ENCODE peak calls at places on chromosome 7, in five cellular contexts. X, A, Q, L and Y are unnamed samples.

GRCh38 chr7:140506788-140507464 is 27.6 kb upstream of the MKRN1 start:
- DNase-seq in Q (peak), A (peak), X (no peak), L (peak), Y (no peak)

GRCh38 chr7:131431289-131431688 is 103.6 kb downstream of the MKLN1 start:
- DNase-seq in Q (peak), X (peak), A (no peak), L (peak), Y (no peak)

GRCh38 chr7:134891262-134892001 is 94.9 kb upstream of the AGBL3 start:
- DNase-seq in Q (peak), A (peak), L (peak), X (peak), Y (peak)

GRCh38 chr7:137886266-137886665 is 39.5 kb upstream of the DGKI start:
- DNase-seq in L (no peak), X (no peak), A (no peak), Q (peak), Y (no peak)

GRCh38 chr7:100532165-100533022 is 6.6 kb upstream of the AGFG2 start:
- DNase-seq in A (no peak), Q (no peak), X (no peak), L (no peak), Y (no peak)

GRCh38 chr7:4733936-4734528 is 41.4 kb upstream of the AP5Z1 start:
- DNase-seq in Q (no peak), L (no peak), A (no peak), X (no peak), Y (no peak)

GRCh38 chr7:94258856-94259255 is 135.8 kb upstream of the COL1A2 start:
- DNase-seq in X (no peak), A (peak), Q (no peak), L (no peak), Y (no peak)

GRCh38 chr7:137316643-137317042 is 26.9 kb downstream of the PTN start:
- DNase-seq in Q (no peak), X (no peak), L (no peak), A (no peak), Y (no peak)

GRCh38 chr7:23544913-23545354 is 13.2 kb upstream of the TRA2A start:
- DNase-seq in L (peak), X (no peak), Q (peak), A (peak), Y (no peak)

GRCh38 chr7:110388451-110388850 is 702.5 kb upstream of the LRRN3 start:
- DNase-seq in Q (no peak), L (no peak), X (no peak), A (no peak), Y (peak)

GRCh38 chr7:6179620-6180343 is 92.6 kb downstream of the CYTH3 start:
- DNase-seq in Q (no peak), X (no peak), L (no peak), A (no peak), Y (no peak)

GRCh38 chr7:43646603-43647313 is 63.9 kb downstream of the STK17A start:
- DNase-seq in L (no peak), A (peak), Q (no peak), X (peak), Y (no peak)

GRCh38 chr7:152673902-152674301 is 2.0 kb downstream of the XRCC2 start:
- DNase-seq in A (no peak), Q (no peak), X (no peak), L (no peak), Y (no peak)

GRCh38 chr7:151233111-151233701 is 923 bp downstream of the CHPF2 start:
- DNase-seq in Q (peak), X (peak), A (peak), L (peak), Y (no peak)

GRCh38 chr7:136061433-136061832 is 84.3 kb upstream of the MTPN start:
- DNase-seq in X (no peak), A (no peak), L (no peak), Q (no peak), Y (no peak)

GRCh38 chr7:150311711-150312110 is 11.4 kb upstream of the LRRC61 start:
- DNase-seq in Q (no peak), L (no peak), A (no peak), X (no peak), Y (no peak)

GRCh38 chr7:133539016-133539415 is 286.1 kb downstream of the EXOC4 start:
- DNase-seq in L (no peak), Q (no peak), A (no peak), X (no peak), Y (no peak)

GRCh38 chr7:20164420-20165145 is 52.6 kb downstream of the MACC1 start:
- DNase-seq in L (no peak), X (no peak), Q (no peak), A (peak), Y (no peak)

GRCh38 chr7:577278-577665 is 57.6 kb upstream of the PDGFA start:
- DNase-seq in L (no peak), Q (no peak), A (no peak), X (no peak), Y (no peak)

GRCh38 chr7:111357691-111358090 is 204.6 kb downstream of the IMMP2L start:
- DNase-seq in A (peak), Q (peak), L (peak), X (no peak), Y (peak)

GRCh38 chr7:98163704-98164478 is 47.3 kb upstream of the BHLHA15 start:
- DNase-seq in A (peak), Q (peak), X (no peak), L (no peak), Y (peak)

GRCh38 chr7:2876031-2876862 is 32.1 kb upstream of the GNA12 start:
- DNase-seq in A (peak), L (peak), X (no peak), Q (peak), Y (no peak)

GRCh38 chr7:39299695-39300094 is 266.5 kb upstream of the YAE1 start:
- DNase-seq in Q (no peak), A (no peak), L (no peak), X (no peak), Y (no peak)

GRCh38 chr7:69564454-69565417 is 33.5 kb upstream of the AUTS2 start:
- DNase-seq in L (no peak), A (peak), X (peak), Q (no peak), Y (no peak)

GRCh38 chr7:50281680-50282445 is 22.7 kb upstream of the IKZF1 start:
- DNase-seq in A (no peak), L (no peak), X (no peak), Q (no peak), Y (no peak)

GRCh38 chr7:50632561-50633413 is 67.6 kb upstream of the DDC start:
- DNase-seq in A (peak), X (no peak), Q (peak), L (peak), Y (no peak)

GRCh38 chr7:128215739-128216138 is 25.3 kb upstream of the LEP start:
- DNase-seq in L (no peak), Q (no peak), X (no peak), A (peak), Y (no peak)

GRCh38 chr7:73742338-73742752 is 3.7 kb upstream of the ABHD11 start:
- DNase-seq in A (no peak), Q (no peak), L (no peak), X (no peak), Y (no peak)
- H3K4me3 ChIP-seq in A (no peak), Q (no peak), L (no peak), X (no peak), Y (no peak)

GRCh38 chr7:84102213-84102612 is 92.4 kb downstream of the SEMA3A start:
- DNase-seq in A (no peak), X (no peak), Q (peak), L (no peak), Y (no peak)

GRCh38 chr7:84104841-84105240 is 89.7 kb downstream of the SEMA3A start:
- DNase-seq in X (no peak), A (no peak), L (no peak), Q (no peak), Y (no peak)

GRCh38 chr7:84106291-84106690 is 88.3 kb downstream of the SEMA3A start:
- DNase-seq in X (no peak), Q (no peak), A (no peak), L (no peak), Y (no peak)

GRCh38 chr7:84105582-84105981 is 89.0 kb downstream of the SEMA3A start:
- DNase-seq in X (no peak), A (no peak), L (no peak), Q (no peak), Y (no peak)

DNA sequence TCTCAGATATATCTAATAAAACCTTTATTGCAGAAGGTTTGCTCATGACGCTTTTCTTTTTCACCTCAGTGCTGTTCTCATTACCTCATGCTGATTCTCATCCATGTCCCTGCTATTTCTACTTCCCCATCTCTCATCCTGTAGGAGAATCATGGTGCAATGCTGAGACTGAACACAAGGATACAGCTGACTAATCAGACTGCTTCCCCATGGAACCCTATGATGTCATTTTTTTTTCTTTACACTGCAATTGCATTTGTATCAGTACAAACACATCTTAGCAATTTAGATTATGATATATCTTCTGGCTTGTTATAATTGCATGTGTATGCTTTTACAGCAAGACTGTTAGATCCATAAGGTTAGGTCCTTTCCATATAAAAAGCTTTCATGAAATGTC is 93.7 kb downstream of the SEMA3A start:
- DNase-seq in L (peak), X (no peak), Q (peak), A (no peak), Y (no peak)
- TF ChIP-seq CTCF in L (no peak), X (no peak), Q (peak), A (peak), Y (peak)

GRCh38 chr7:121875203-121875602 is 2.2 kb downstream of the PTPRZ1 start:
- DNase-seq in X (no peak), Q (no peak), A (no peak), L (no peak), Y (no peak)
- H3K4me3 ChIP-seq in X (peak), Q (no peak), A (no peak), L (no peak), Y (no peak)

GRCh38 chr7:146176790-146177189 is 60.2 kb downstream of the CNTNAP2 start:
- DNase-seq in A (no peak), Q (no peak), L (no peak), X (no peak), Y (no peak)

GRCh38 chr7:146175716-146176115 is 59.1 kb downstream of the CNTNAP2 start:
- DNase-seq in A (no peak), X (no peak), L (no peak), Q (no peak), Y (no peak)

GRCh38 chr7:146172112-146172511 is 55.5 kb downstream of the CNTNAP2 start:
- DNase-seq in A (no peak), Q (no peak), L (no peak), X (no peak), Y (no peak)
- TF ChIP-seq CTCF in A (no peak), Q (no peak), L (no peak), X (no peak), Y (no peak)

DNA sequence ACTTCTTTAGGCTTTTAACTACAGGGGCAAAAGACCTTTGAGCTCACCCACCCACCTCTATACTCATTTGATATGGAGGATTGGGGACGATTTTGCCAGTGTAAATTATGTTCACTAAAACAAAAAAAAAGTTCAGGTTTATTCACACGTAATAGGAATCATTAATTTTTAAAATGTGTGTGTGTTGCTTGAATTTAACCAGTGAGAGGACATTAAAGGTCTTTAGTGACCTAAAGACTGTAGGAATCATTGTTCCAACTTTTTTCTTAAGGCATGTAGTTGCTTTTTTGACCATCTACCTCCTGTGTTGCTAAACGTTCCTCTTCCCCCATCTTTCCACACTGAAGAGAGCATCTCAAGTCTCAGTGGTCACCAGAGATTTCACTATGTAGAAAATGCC is 1.1 kb downstream of the SSBP1 start:
- DNase-seq in A (no peak), Q (no peak), L (no peak), X (no peak), Y (no peak)
- H3K4me3 ChIP-seq in A (peak), Q (peak), L (peak), X (peak), Y (peak)